ENCODE peak calls at places on chromosomes 2 and 18, in nine cellular contexts. X is naive thymus-derived CD4-positive, alpha-beta T cell; U is non-pigmented ciliary epithelial cell; S is right lobe of liver; V is GM20000; W is neuronal stem cell; D is RCC 7860; O is activated naive CD8-positive, alpha-beta T cell treated with anti-CD3 and anti-CD28 coated beads for 36 hours; H is left cardiac atrium. G is an unnamed sample.

GRCh38 chr2:27085670-27086089 is 892 bp upstream of the KHK start:
- DNase-seq in X (no peak), U (no peak), V (peak), D (peak), O (peak), H (peak), S (peak), W (no peak), G (peak)

GRCh38 chr18:7872569-7872968 is 305.5 kb downstream of the PTPRM start:
- DNase-seq in O (no peak), S (no peak), D (peak), U (no peak), H (no peak), V (no peak), X (no peak), W (no peak), G (no peak)

GRCh38 chr18:57107141-57107832 is 39.6 kb upstream of the BOD1L2 start:
- DNase-seq in O (no peak), D (peak), S (no peak), W (peak), X (no peak), U (no peak), H (no peak), V (no peak), G (no peak)

GRCh38 chr18:71036783-71037182 is 747.9 kb downstream of the SOCS6 start:
- DNase-seq in U (peak), W (no peak), S (no peak), H (no peak), V (no peak), X (no peak), O (no peak), D (peak), G (no peak)

GRCh38 chr2:54773838-54774237 is 50.4 kb downstream of the EML6 start:
- DNase-seq in D (no peak), O (no peak), U (no peak), W (no peak), X (no peak), H (no peak), V (no peak), S (no peak), G (no peak)

GRCh38 chr2:170895023-170895759 is 33.9 kb upstream of the GORASP2 start:
- DNase-seq in W (no peak), V (no peak), X (no peak), O (no peak), U (no peak), S (no peak), H (no peak), D (no peak), G (no peak)

GRCh38 chr2:25822190-25823117 is 55.8 kb downstream of the ASXL2 start:
- DNase-seq in S (peak), O (peak), U (no peak), H (peak), W (no peak), D (no peak), X (peak), V (peak), G (peak)

GRCh38 chr18:63152096-63152495 is 167.5 kb downstream of the BCL2 start:
- DNase-seq in O (no peak), D (no peak), W (no peak), X (no peak), S (no peak), V (no peak), U (no peak), H (no peak), G (no peak)

GRCh38 chr2:216286616-216287231 is 85.6 kb downstream of the MARCHF4 start:
- DNase-seq in X (no peak), D (no peak), U (no peak), W (no peak), H (no peak), V (no peak), S (no peak), O (no peak), G (no peak)

GRCh38 chr2:29627366-29627765 is 294.0 kb downstream of the ALK start:
- DNase-seq in H (no peak), O (no peak), V (no peak), S (no peak), W (no peak), D (peak), U (peak), X (no peak), G (no peak)

GRCh38 chr2:17441790-17442189 is 76.5 kb downstream of the RAD51AP2 start:
- DNase-seq in D (no peak), X (no peak), W (no peak), S (no peak), H (no peak), V (no peak), O (no peak), U (no peak), G (no peak)

GRCh38 chr2:63514237-63514716 is 74.0 kb downstream of the WDPCP start:
- DNase-seq in D (no peak), H (no peak), X (no peak), U (no peak), W (no peak), S (no peak), V (no peak), O (no peak), G (no peak)

GRCh38 chr2:239640210-239640609 is 239.4 kb upstream of the HDAC4 start:
- DNase-seq in H (no peak), X (no peak), O (no peak), S (no peak), W (no peak), U (no peak), D (no peak), V (no peak), G (no peak)

GRCh38 chr2:17830053-17831034 is 14.1 kb downstream of the MSGN1 start:
- DNase-seq in D (peak), U (peak), O (peak), S (peak), V (peak), H (peak), W (peak), X (no peak), G (peak)

GRCh38 chr2:11716689-11717321 is 29.6 kb upstream of the LPIN1 start:
- DNase-seq in O (no peak), U (no peak), W (no peak), D (no peak), X (no peak), S (peak), V (no peak), H (no peak), G (no peak)

GRCh38 chr2:215454519-215454918 is 18.7 kb upstream of the FN1 start:
- DNase-seq in D (peak), X (no peak), W (peak), V (peak), S (no peak), U (no peak), H (no peak), O (no peak), G (no peak)

GRCh38 chr2:230939066-230939591 is 14.1 kb upstream of the GPR55 start:
- DNase-seq in X (no peak), S (no peak), D (no peak), W (no peak), V (no peak), U (no peak), O (no peak), H (no peak), G (no peak)

GRCh38 chr18:49931179-49931578 is 117.8 kb upstream of the ACAA2 start:
- DNase-seq in H (no peak), W (no peak), U (no peak), O (no peak), D (no peak), X (no peak), S (no peak), V (no peak), G (no peak)

GRCh38 chr18:52392160-52392559 is 52.2 kb downstream of the DCC start:
- DNase-seq in D (no peak), W (no peak), S (no peak), U (no peak), V (no peak), H (no peak), X (no peak), O (no peak), G (no peak)

GRCh38 chr2:88187927-88188326 is 17.8 kb downstream of the THNSL2 start:
- DNase-seq in D (no peak), H (no peak), O (no peak), X (no peak), V (no peak), W (no peak), U (no peak), S (no peak), G (no peak)

GRCh38 chr2:72917875-72918660 is 749 bp downstream of the EMX1 start:
- DNase-seq in D (no peak), X (no peak), V (peak), W (no peak), S (no peak), U (no peak), H (no peak), O (peak), G (no peak)

GRCh38 chr2:101302016-101302415 is 6.5 kb downstream of the RNF149 start:
- DNase-seq in V (no peak), H (no peak), O (no peak), D (no peak), X (no peak), U (no peak), S (no peak), W (no peak), G (no peak)

GRCh38 chr2:60262178-60262577 is 291.3 kb downstream of the BCL11A start:
- DNase-seq in X (no peak), U (no peak), D (no peak), S (no peak), W (no peak), O (no peak), H (no peak), V (no peak), G (no peak)

GRCh38 chr2:2574401-2575184 is 243.5 kb upstream of the MYT1L start:
- DNase-seq in O (no peak), H (no peak), W (no peak), V (no peak), U (no peak), D (no peak), S (no peak), X (no peak), G (no peak)

GRCh38 chr2:120517790-120518469 is 172.0 kb downstream of the INHBB start:
- DNase-seq in O (no peak), H (no peak), S (no peak), D (no peak), U (no peak), V (no peak), W (no peak), X (no peak), G (no peak)